ENCODE peak calls at places on chromosomes 6 and 20, in six cellular contexts. J, G, O, D, V and I are unnamed samples.

GRCh38 chr20:53714524-53714923 is 120.9 kb upstream of the ZNF217 start:
- DNase-seq in G (no peak), O (no peak), J (no peak), D (no peak), V (no peak), I (no peak)

GRCh38 chr6:4603291-4603690 is 172.9 kb upstream of the CDYL start:
- DNase-seq in G (no peak), D (no peak), V (no peak), J (no peak), O (no peak), I (peak; percentile 61)

GRCh38 chr6:111980168-111980567 is 73.7 kb upstream of the CCN6 start:
- DNase-seq in O (no peak), V (no peak), G (no peak), J (no peak), D (no peak), I (no peak)

GRCh38 chr20:33076662-33077398 is 2.6 kb upstream of the BPIFB4 start:
- DNase-seq in V (no peak), G (peak; percentile 28), O (no peak), J (no peak), D (no peak), I (no peak)

GRCh38 chr6:1199981-1200637 is 111.8 kb upstream of the FOXQ1 start:
- DNase-seq in V (no peak), D (no peak), G (no peak), O (no peak), J (no peak), I (no peak)

GRCh38 chr20:3781153-3781910 is at the start of gene SPEF1:
- DNase-seq in V (peak; percentile 89), G (peak; percentile 98), O (peak; percentile 81), D (peak; percentile 33), J (peak; percentile 95), I (peak; percentile 78)

GRCh38 chr6:29850011-29850553 is 22.5 kb downstream of the HLA-G start:
- DNase-seq in V (peak; percentile 27), G (no peak), D (no peak), J (no peak), O (no peak), I (no peak)

GRCh38 chr20:56998438-56998837 is 268.0 kb downstream of the BMP7 start:
- DNase-seq in V (no peak), O (no peak), J (no peak), D (no peak), G (no peak), I (no peak)

GRCh38 chr6:116190550-116190949 is 63.3 kb downstream of the TSPYL4 start:
- DNase-seq in J (no peak), D (no peak), O (no peak), V (no peak), G (no peak), I (no peak)

GRCh38 chr20:58025233-58025632 is 203.2 kb downstream of the ANKRD60 start:
- DNase-seq in O (no peak), V (no peak), G (no peak), J (no peak), D (no peak), I (no peak)

GRCh38 chr6:133973109-133973971 is 20.3 kb downstream of the TBPL1 start:
- DNase-seq in G (peak; percentile 58), V (peak; percentile 69), D (peak; percentile 28), O (no peak), J (peak; percentile 47), I (no peak)

GRCh38 chr6:32148722-32149576 is 2.8 kb downstream of the PRRT1 start:
- DNase-seq in J (peak; percentile 65), O (peak; percentile 90), D (no peak), V (peak; percentile 53), G (no peak), I (no peak)

GRCh38 chr20:20412750-20413149 is 44.8 kb downstream of the INSM1 start:
- DNase-seq in J (no peak), D (no peak), G (no peak), V (no peak), O (no peak), I (no peak)

GRCh38 chr6:14894105-14894504 is 351.8 kb upstream of the JARID2 start:
- DNase-seq in D (no peak), O (no peak), G (no peak), J (no peak), V (no peak), I (no peak)
- TF ChIP-seq POLR2AphosphoS5 in D (no peak), O (no peak), G (no peak), J (no peak), V (no peak), I (no peak)

DNA sequence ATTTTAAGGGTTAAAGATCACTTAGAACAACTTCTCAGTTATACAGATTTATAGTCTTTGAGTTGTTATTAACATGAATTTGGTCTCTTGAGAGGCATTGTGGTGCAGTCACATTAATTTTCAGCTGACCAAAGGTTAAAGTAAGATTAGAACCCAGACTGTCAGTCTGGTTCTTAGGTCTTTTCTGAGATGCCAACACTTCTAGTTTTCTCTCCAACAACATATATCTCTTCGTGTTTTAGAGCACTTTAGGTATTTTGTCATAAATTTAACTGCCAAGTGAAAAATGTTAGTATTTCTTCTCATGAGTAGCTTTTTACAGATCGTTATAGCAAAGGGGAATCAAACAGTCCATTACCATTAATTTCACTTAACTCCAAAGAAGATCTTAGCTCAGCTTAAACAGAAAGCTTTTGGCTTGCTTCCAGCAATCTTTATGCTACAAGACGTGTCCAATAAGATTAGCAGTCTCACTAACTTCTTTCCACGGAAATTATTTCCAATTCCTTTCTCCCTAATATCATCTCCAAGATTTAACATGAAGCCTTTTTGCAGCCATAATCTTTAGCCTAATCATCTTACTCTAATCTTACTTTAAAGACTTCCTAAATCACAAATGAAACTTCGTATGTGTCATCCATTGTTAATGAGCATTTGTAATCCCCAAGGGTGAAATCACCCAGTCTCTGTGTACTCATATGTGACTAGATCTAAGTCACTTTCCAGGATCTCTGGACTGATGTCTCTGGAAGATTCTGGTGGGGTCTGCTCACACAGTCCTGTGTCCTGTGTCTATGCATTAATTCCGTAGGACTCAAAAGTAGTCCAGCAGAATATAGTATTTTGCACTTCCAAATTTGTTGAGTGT is 38.7 kb downstream of the MOXD1 start:
- DNase-seq in V (no peak), O (no peak), J (no peak), G (no peak), D (no peak), I (no peak)
- TF ChIP-seq GABPA in V (no peak), O (no peak), J (no peak), G (no peak), D (no peak), I (no peak)

GRCh38 chr6:143746202-143747119 is 68.7 kb downstream of the PHACTR2 start:
- DNase-seq in O (peak; percentile 73), V (no peak), G (peak; percentile 49), D (no peak), J (no peak), I (no peak)

GRCh38 chr6:143743256-143744166 is 65.7 kb downstream of the PHACTR2 start:
- DNase-seq in O (no peak), J (no peak), G (peak; percentile 82), D (no peak), V (no peak), I (no peak)

GRCh38 chr6:143744593-143745151 is 66.9 kb downstream of the PHACTR2 start:
- DNase-seq in D (no peak), G (peak; percentile 85), J (no peak), V (no peak), O (no peak), I (no peak)

GRCh38 chr6:143747347-143747842 is 69.6 kb downstream of the PHACTR2 start:
- DNase-seq in D (no peak), J (no peak), G (peak; percentile 81), O (no peak), V (peak; percentile 57), I (no peak)

DNA sequence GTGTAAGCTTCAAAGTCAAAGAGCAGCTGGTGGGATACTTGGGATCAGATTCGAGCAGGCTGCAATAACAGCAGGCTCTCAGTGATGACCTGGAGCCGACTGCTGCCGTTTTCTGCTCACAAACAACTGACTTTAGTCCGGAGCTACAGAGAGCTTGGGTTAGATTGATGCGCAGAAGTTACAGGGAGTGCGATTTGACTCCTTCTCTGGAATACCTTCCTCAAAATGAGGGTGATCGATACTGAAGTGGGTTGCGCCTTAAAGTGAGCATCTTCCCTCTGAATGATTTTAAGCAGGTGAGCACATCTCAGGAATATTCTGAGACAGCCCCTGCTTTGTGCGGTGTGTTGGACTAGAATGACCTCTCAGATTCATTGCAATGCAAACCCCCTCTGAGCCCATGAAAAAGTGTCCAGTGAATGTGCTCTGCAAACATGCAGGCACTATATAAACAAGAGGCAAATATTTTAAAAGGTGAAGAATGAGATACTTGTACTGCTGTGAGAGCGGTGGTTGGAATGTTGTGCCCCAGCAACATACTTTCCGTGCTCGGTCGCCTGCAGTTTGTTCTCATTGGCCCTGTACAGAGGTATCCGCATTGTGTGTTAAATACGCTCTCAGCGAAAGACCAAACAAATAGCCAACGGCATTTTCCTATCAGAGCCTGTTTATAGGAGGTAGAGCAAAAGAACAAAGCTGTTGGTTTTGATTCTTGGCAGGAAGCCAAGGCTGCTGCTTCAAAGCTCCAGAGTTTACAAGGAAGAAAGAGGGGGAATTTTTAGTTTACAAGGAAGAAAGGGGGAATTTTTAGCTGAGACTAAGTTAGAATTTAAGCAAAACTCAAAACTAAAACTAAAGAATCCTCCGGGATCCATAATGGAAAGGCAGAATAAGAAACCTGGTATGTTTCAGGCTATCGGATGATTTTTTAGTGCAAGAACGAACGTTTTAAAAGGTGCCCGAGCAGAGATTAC is 67.7 kb downstream of the PHACTR2 start:
- DNase-seq in G (peak; percentile 100), O (no peak), V (no peak), D (no peak), J (peak; percentile 19), I (no peak)
- H3K4me3 ChIP-seq in G (peak overlapping the region; percentile 57), O (no peak overlapping the region), V (no peak overlapping the region), D (no peak overlapping the region), J (no peak overlapping the region), I (no peak overlapping the region)

DNA sequence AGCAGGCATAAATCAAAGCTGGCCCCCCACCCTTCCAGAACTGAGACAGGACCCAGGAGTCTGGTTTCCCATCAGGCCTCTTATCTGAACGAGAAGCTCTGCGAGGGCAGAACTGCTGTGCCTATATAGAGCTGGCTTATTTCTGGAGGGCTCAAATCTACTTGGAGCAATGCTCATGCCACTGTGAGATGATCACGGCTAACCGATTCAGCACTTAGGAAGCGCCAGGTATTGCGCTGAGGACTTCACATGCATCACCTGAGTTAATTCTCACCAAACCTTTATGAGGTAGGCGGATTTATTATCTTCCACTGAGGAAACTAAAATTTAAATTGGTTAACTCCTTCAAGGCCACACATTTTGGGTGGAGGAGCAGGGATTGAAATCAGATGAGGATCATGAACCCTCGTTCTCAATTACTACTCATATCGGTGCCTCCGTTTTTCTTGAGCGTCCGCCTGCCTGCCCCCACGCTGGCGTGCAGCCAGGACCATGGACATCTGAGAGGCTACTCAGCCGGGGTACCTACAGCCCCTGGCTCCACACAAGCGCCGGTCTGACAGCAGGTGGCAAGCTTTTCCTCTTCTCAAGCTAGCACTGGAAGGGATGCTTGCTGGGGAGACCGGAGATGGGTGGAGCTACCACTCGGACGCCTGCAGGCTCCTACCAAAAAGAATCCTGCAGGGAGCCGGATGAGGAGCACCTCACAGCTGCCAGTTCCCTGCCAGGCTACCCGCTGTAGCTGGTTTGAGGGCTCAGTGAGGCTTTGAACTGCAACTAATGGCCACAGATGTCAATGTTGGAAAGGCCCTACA is 1.0 kb upstream of the PCIF1 start:
- DNase-seq in G (peak; percentile 95), J (peak; percentile 81), D (peak; percentile 38), O (peak; percentile 81), V (peak; percentile 72), I (peak; percentile 72)
- TF ChIP-seq POLR2AphosphoS5 in G (peak; percentile 68), J (peak; percentile 53), D (peak; percentile 46), O (peak; percentile 85), V (peak; percentile 29), I (no peak)